ENCODE peak calls at places on chromosomes 6 and 20, in five cellular contexts. T is MM.1S, I is lung, O is pancreas, V is aorta. K is an unnamed sample.
A peak's percentile ranks its signal among the peaks of the same experiment; 100 is the strongest.

GRCh38 chr6:26175428-26176181 is 88.4 kb downstream of the HFE start:
- DNase-seq in T (peak; percentile 73), I (no peak), O (no peak), V (no peak), K (peak; percentile 54)

GRCh38 chr6:44028767-44029166 is 98.5 kb downstream of the MRPL14 start:
- DNase-seq in T (no peak), I (no peak), O (no peak), V (no peak), K (no peak)

GRCh38 chr20:61125536-61126180 is 126.4 kb upstream of the CDH4 start:
- DNase-seq in T (no peak), I (no peak), O (no peak), V (no peak), K (no peak)

GRCh38 chr6:142285235-142286087 is 16.3 kb upstream of the ADGRG6 start:
- DNase-seq in T (no peak), I (no peak), O (no peak), V (no peak), K (no peak)

GRCh38 chr6:137488736-137489409 is 5.3 kb downstream of the OLIG3 start:
- DNase-seq in T (no peak), I (no peak), O (no peak), V (no peak), K (no peak)

GRCh38 chr6:133889557-133890301 is 816 bp downstream of the TCF21 start:
- DNase-seq in T (no peak), I (no peak), O (peak; percentile 20), V (no peak), K (no peak)

GRCh38 chr6:113351183-113351834 is 505.8 kb upstream of the MARCKS start:
- DNase-seq in T (no peak), I (no peak), O (no peak), V (no peak), K (no peak)

GRCh38 chr20:61558726-61559125 is 306.7 kb downstream of the CDH4 start:
- DNase-seq in T (no peak), I (no peak), O (no peak), V (no peak), K (no peak)

GRCh38 chr6:22643780-22644179 is 74.4 kb downstream of the HDGFL1 start:
- DNase-seq in T (no peak), I (no peak), O (no peak), V (no peak), K (no peak)

DNA sequence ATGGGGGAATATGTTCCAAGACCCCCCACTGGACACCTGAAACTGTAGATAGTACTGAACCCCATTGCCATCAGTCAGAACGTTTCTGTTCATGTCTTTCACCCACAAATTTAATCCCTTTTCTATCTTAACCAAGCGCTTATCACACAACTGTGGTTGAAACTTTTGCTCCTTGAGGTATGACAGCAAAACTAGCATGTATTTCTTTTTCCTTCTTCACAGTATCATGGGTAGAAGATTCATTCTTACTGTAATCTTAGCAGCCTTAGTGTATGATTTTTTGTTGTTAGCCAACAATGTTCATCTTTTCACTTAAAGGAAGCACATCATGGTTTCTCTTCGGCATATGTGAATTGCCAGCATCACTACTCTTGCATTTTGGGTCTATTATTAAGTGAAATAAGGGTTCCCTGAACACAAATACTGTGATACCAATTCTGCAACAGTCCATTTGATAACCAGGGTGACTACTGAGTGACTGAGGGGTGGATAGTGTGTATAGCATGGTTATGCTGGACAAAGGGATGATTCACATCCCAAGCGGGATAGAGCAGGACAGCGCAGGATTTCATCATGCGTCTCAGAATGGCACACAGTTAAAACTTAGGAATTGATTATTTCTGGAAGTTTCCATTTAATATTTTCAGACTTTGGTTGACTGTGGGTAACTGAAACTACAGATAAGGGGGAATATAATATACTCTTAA is 41.8 kb downstream of the KCNS1 start:
- DNase-seq in T (peak; percentile 28), I (no peak), O (no peak), V (no peak), K (no peak)
- H3K4me1 ChIP-seq in T (peaks cover 66% of the 10 kb centered on the region), I (peaks cover 2% of the 10 kb centered on the region), O (no peaks in the 10 kb centered on the region), V (no peaks in the 10 kb centered on the region), K (peaks cover 5% of the 10 kb centered on the region)

DNA sequence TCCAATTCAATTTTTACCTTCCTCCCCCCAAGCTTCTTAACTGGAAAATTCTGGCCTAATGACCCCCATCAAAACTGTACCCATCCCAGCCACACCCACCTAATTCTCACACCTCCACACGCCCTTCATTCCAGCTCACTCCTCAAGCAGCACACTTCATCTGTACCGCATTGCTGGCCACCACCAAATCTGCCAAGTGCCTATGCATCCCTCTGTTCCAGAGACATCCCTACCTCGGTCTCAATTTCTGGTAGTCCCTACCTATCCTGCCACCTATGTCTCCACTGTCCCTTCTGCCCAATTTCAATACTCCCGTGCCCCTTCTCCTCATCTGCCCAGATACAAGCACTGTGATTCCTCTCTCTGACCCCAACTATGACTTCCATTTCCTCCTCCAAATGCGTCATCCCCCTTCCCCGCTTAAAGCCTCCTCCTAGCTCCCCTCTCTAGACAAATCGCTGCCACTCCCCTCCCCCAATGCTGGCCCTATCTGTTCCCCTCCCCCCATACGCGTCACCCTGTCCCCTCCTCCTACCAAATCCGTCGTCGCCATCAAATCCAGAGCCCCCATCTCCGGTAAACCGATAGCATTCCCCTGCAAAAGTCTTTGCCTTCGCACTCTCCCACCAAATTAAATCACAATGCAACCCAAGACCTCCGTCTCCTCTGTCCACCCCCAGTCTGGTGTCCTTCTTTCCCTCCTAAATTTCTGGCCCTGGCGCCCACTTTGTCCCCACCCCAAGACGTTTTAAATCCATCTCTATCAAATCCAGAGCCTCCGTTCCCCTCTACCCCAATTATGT is 1.2 kb downstream of the MTCH1 start:
- DNase-seq in T (no peak), I (peak; percentile 47), O (peak; percentile 61), V (peak; percentile 89), K (peak; percentile 29)
- H3K4me1 ChIP-seq in T (peaks cover 10% of the 10 kb centered on the region), I (peaks cover 14% of the 10 kb centered on the region), O (peaks cover 16% of the 10 kb centered on the region), V (peaks cover 5% of the 10 kb centered on the region), K (peaks cover 6% of the 10 kb centered on the region)

DNA sequence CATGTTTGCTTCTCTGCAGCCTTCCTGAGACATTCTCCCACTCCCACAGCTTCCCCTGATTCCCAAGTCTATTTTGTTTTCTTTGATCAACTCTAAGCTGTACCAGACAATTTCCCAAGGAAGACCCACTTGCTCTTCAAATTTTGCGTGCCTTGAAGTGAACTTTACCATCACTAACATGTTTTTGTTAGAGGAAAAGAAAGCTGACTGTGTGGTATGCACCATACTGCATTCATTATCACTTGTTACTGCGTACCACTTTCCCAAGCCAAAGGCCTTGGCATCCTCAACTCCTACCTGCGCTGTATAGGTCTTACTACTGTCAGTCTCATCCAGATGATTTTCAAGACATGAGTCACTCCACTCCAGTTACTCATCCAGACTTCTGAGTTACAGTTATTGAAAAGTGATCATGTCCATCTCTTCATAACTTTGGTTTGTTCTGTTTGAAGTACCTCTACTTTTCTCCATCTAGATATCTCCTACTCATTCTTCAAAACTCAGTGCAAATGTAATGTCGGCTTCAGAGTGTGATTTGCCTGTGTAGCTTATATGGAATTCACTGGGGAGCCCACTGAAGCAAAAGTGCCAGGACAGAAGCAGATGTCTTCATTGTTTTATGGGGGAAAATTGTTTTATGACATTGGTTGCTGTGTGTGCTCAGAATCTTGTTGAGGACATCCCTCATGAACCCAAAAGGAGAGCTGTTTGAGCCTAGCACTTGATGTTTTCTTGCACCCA is 5.2 kb downstream of the RPS12 start:
- DNase-seq in T (no peak), I (no peak), O (no peak), V (no peak), K (no peak)
- H3K4me1 ChIP-seq in T (peaks cover 9% of the 10 kb centered on the region), I (peaks cover 26% of the 10 kb centered on the region), O (peaks cover 6% of the 10 kb centered on the region), V (peaks cover 9% of the 10 kb centered on the region), K (no peaks in the 10 kb centered on the region)

DNA sequence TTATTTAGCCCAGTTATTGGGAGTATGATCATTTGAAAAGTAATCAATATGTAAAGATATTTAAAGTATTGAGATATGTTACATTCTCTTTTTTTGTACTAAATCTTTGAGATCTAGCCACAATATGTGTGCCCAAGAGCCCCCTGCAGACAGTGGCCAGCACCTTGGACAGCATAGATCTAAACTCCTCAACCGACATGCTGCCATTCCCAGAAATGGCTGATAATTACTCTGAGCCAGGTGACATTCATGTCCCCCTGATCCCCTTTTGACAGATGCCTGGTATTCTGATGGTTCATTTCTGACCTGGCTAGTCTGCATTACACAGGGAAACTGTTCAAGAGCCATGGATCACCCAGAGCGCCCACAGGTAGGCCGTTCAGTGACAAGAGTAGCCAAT is 177.1 kb downstream of the ZDHHC14 start:
- DNase-seq in T (no peak), I (no peak), O (no peak), V (no peak), K (no peak)
- H3K4me1 ChIP-seq in T (peaks cover 72% of the 10 kb centered on the region), I (no peaks in the 10 kb centered on the region), O (peaks cover 5% of the 10 kb centered on the region), V (no peaks in the 10 kb centered on the region), K (peaks cover 9% of the 10 kb centered on the region)

DNA sequence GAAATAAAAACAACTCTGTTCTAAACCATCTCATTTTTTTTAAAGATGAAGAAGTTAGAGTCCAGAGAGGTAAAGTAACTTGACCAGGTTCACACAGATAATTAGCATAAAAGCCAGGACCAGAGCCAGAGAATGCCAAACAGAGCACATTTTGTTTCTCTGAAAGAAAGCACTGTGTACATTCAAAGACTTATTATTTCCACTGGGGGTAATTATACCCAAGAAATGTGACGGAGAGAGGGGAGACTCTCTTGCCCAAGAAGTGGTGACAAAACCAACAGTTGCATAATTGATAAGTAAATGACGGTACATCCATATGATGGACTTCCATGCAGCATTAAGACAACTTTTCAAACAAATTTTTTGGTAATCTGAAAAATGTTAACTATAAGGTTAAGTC is 111.6 kb downstream of the RTN4IP1 start:
- DNase-seq in T (no peak), I (no peak), O (no peak), V (no peak), K (no peak)
- H3K4me1 ChIP-seq in T (peaks cover 4% of the 10 kb centered on the region), I (no peaks in the 10 kb centered on the region), O (no peaks in the 10 kb centered on the region), V (no peaks in the 10 kb centered on the region), K (no peaks in the 10 kb centered on the region)

DNA sequence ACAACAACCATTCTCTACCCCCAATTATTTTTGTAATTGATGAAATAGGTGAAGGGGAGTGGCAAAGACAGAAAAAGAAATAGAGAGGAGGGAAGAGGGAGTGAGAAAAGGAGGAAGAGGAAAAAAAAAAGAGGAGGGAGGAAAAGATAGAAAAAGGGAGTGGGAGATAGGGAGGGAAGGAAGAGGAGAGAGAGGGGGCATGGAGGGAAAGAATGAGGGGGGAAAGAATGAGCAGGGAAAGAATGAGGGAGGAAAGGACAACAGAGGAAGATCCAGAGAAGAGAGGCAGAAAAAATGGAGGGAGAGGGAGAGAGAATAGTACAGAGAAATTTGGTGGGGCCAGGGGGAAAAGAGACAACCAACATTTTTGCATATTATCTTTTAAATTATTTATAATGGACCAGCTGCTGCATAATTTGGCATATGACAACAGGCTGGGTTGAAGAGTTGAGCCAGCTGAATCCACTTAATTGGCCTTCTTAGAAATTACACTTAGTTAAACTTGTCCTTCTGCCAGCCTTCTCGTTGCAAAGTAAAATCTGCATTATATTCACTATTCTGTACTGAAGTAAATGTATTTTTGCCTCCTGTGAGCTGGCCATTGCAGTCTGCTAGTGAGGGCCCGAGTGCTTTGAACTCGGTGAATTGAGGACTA is 101.0 kb downstream of the ARHGAP18 start:
- DNase-seq in T (no peak), I (no peak), O (no peak), V (no peak), K (no peak)
- H3K4me1 ChIP-seq in T (peaks cover 30% of the 10 kb centered on the region), I (no peaks in the 10 kb centered on the region), O (no peaks in the 10 kb centered on the region), V (no peaks in the 10 kb centered on the region), K (peaks cover 12% of the 10 kb centered on the region)

K was measured in Caco-2.